ENCODE peak calls at places on chromosomes 7 and 10, in ten cellular contexts. K, T, F, E, Z, Y, S, H, I and V are unnamed samples.

GRCh38 chr7:106767073-106767472 is 98.0 kb upstream of the PIK3CG start:
- DNase-seq in K (no peak), T (no peak), F (peak), E (no peak), Z (no peak), Y (no peak), S (peak), H (peak), I (no peak), V (no peak)

GRCh38 chr7:117219485-117219884 is 103.4 kb downstream of the WNT2 start:
- DNase-seq in K (no peak), T (no peak), F (peak), E (no peak), Z (peak), Y (no peak), S (peak), H (peak), I (no peak), V (no peak)

GRCh38 chr7:70920886-70921285 is 211.1 kb upstream of the GALNT17 start:
- DNase-seq in K (no peak), T (no peak), F (no peak), E (no peak), Z (no peak), Y (no peak), S (no peak), H (no peak), I (no peak), V (no peak)

GRCh38 chr7:82164813-82165212 is 278.8 kb downstream of the CACNA2D1 start:
- DNase-seq in K (no peak), T (no peak), F (peak), E (no peak), Z (no peak), Y (no peak), S (peak), H (peak), I (peak), V (no peak)

GRCh38 chr7:151143261-151144015 is 24.1 kb downstream of the GBX1 start:
- DNase-seq in K (peak), T (no peak), F (no peak), E (peak), Z (no peak), Y (no peak), S (no peak), H (no peak), I (peak), V (no peak)

GRCh38 chr10:103265712-103266329 is 11.1 kb upstream of the INA start:
- DNase-seq in K (no peak), T (peak), F (peak), E (peak), Z (peak), Y (peak), S (peak), H (peak), I (no peak), V (peak)

GRCh38 chr10:86139066-86139657 is 227.4 kb downstream of the GRID1 start:
- DNase-seq in K (no peak), T (peak), F (no peak), E (no peak), Z (peak), Y (peak), S (no peak), H (no peak), I (peak), V (no peak)

GRCh38 chr7:21675255-21675654 is 132.4 kb downstream of the DNAH11 start:
- DNase-seq in K (no peak), T (no peak), F (no peak), E (no peak), Z (no peak), Y (no peak), S (peak), H (no peak), I (no peak), V (no peak)

GRCh38 chr10:12826800-12827372 is 174.6 kb downstream of the CCDC3 start:
- DNase-seq in K (no peak), T (no peak), F (no peak), E (no peak), Z (no peak), Y (no peak), S (no peak), H (no peak), I (peak), V (no peak)

GRCh38 chr10:86123745-86124144 is 242.8 kb downstream of the GRID1 start:
- DNase-seq in K (peak), T (no peak), F (no peak), E (no peak), Z (no peak), Y (no peak), S (no peak), H (no peak), I (no peak), V (no peak)

GRCh38 chr10:113788604-113789083 is 37.2 kb downstream of the PLEKHS1 start:
- DNase-seq in K (no peak), T (peak), F (peak), E (no peak), Z (no peak), Y (no peak), S (peak), H (peak), I (no peak), V (peak)

GRCh38 chr10:16699435-16699834 is 117.8 kb downstream of the RSU1 start:
- DNase-seq in K (no peak), T (no peak), F (no peak), E (no peak), Z (no peak), Y (no peak), S (no peak), H (no peak), I (peak), V (no peak)

GRCh38 chr10:12357525-12358151 is 8.3 kb downstream of the CAMK1D start:
- DNase-seq in K (no peak), T (no peak), F (no peak), E (no peak), Z (no peak), Y (no peak), S (no peak), H (no peak), I (no peak), V (no peak)

GRCh38 chr10:76301950-76302349 is 870.5 kb downstream of the LRMDA start:
- DNase-seq in K (no peak), T (no peak), F (no peak), E (no peak), Z (no peak), Y (no peak), S (no peak), H (no peak), I (no peak), V (no peak)

GRCh38 chr7:55271069-55271468 is 94.1 kb upstream of the LANCL2 start:
- DNase-seq in K (no peak), T (no peak), F (no peak), E (no peak), Z (no peak), Y (peak), S (no peak), H (peak), I (no peak), V (no peak)

GRCh38 chr10:130110236-130111114 is at the start of gene C10orf143:
- DNase-seq in K (peak), T (peak), F (peak), E (peak), Z (peak), Y (peak), S (peak), H (peak), I (peak), V (peak)

GRCh38 chr7:51950811-51951210 is 634.2 kb upstream of the COBL start:
- DNase-seq in K (no peak), T (no peak), F (peak), E (no peak), Z (no peak), Y (no peak), S (peak), H (no peak), I (peak), V (no peak)

GRCh38 chr7:51949726-51950644 is 633.4 kb upstream of the COBL start:
- DNase-seq in K (no peak), T (no peak), F (peak), E (no peak), Z (no peak), Y (no peak), S (peak), H (no peak), I (peak), V (no peak)
- TF ChIP-seq CTCF in K (no peak), T (no peak), F (no peak), E (no peak), Z (no peak), Y (no peak), S (no peak), H (no peak), I (peak), V (no peak)

GRCh38 chr10:33698028-33698427 is 363.6 kb upstream of the NRP1 start:
- DNase-seq in K (no peak), T (no peak), F (no peak), E (no peak), Z (no peak), Y (no peak), S (no peak), H (no peak), I (no peak), V (no peak)
- TF ChIP-seq CTCF in K (no peak), T (no peak), F (no peak), E (no peak), Z (no peak), Y (no peak), S (no peak), H (no peak), I (no peak), V (no peak)

GRCh38 chr10:123502983-123503382 is 163.2 kb upstream of the GPR26 start:
- DNase-seq in K (no peak), T (peak), F (no peak), E (no peak), Z (no peak), Y (no peak), S (no peak), H (no peak), I (no peak), V (peak)
- TF ChIP-seq CTCF in K (no peak), T (peak), F (no peak), E (no peak), Z (no peak), Y (no peak), S (no peak), H (no peak), I (peak), V (peak)

GRCh38 chr10:115572740-115573455 is 479.7 kb downstream of the ATRNL1 start:
- DNase-seq in K (no peak), T (peak), F (no peak), E (no peak), Z (no peak), Y (peak), S (no peak), H (no peak), I (peak), V (no peak)
- TF ChIP-seq CTCF in K (no peak), T (no peak), F (peak), E (no peak), Z (no peak), Y (no peak), S (peak), H (no peak), I (peak), V (peak)

GRCh38 chr10:25758041-25758457 is 176.0 kb upstream of the MYO3A start:
- DNase-seq in K (no peak), T (peak), F (peak), E (no peak), Z (peak), Y (peak), S (peak), H (no peak), I (peak), V (peak)
- TF ChIP-seq CTCF in K (peak), T (peak), F (peak), E (peak), Z (peak), Y (no peak), S (no peak), H (no peak), I (peak), V (peak)

GRCh38 chr10:2867788-2868299 is 199.5 kb upstream of the PFKP start:
- DNase-seq in K (no peak), T (no peak), F (no peak), E (no peak), Z (no peak), Y (no peak), S (no peak), H (no peak), I (no peak), V (no peak)

GRCh38 chr10:2874963-2875362 is 192.4 kb upstream of the PFKP start:
- DNase-seq in K (no peak), T (no peak), F (no peak), E (no peak), Z (no peak), Y (no peak), S (no peak), H (no peak), I (no peak), V (no peak)

GRCh38 chr10:2873769-2874168 is 193.6 kb upstream of the PFKP start:
- DNase-seq in K (no peak), T (no peak), F (no peak), E (no peak), Z (no peak), Y (no peak), S (no peak), H (no peak), I (no peak), V (no peak)

GRCh38 chr10:2870654-2871053 is 196.7 kb upstream of the PFKP start:
- DNase-seq in K (no peak), T (no peak), F (no peak), E (no peak), Z (no peak), Y (no peak), S (no peak), H (no peak), I (no peak), V (no peak)

DNA sequence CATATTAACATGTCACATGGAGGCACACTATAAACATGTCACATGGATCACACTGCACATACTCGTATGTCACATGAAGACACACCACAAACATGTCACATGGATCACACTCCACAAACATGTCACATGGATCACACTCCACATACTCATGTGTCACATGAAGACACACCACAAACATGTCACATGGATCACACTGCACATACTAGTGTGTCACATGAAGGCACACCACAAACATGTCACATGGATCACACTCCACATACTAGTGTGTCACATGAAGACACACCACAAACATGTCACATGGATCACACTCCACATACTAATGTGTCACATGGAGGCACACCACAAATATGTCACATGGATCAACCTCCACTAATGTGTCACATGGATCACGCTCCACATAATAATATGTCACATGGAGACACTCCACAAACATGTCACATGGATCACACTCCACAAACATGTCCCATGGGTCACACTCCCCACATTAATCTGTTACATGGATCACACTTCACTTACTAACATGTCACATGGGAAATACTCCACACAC is 195.6 kb upstream of the PFKP start:
- DNase-seq in K (no peak), T (no peak), F (no peak), E (no peak), Z (no peak), Y (no peak), S (no peak), H (no peak), I (no peak), V (no peak)
- TF ChIP-seq CTCF in K (no peak), T (no peak), F (no peak), E (no peak), Z (no peak), Y (no peak), S (no peak), H (no peak), I (no peak), V (no peak)